ENCODE peak calls at places on chromosomes 16 and 17, in ten cellular contexts. E, K, X, H, N, U, A, S, I and C are unnamed samples.

GRCh38 chr17:58741121-58741625 is 14.5 kb upstream of the PPM1E start:
- DNase-seq in E (peak; percentile 74), K (no peak), X (no peak), H (no peak), N (no peak), U (peak; percentile 86), A (no peak), S (no peak), I (no peak), C (no peak)

GRCh38 chr17:74795327-74796020 is 19.3 kb upstream of the NAT9 start:
- DNase-seq in E (no peak), K (no peak), X (no peak), H (no peak), N (no peak), U (no peak), A (no peak), S (no peak), I (no peak), C (no peak)

GRCh38 chr17:78412403-78412802 is 34.0 kb downstream of the PGS1 start:
- DNase-seq in E (peak; percentile 57), K (no peak), X (peak; percentile 40), H (no peak), N (no peak), U (no peak), A (no peak), S (no peak), I (no peak), C (no peak)

GRCh38 chr16:77376358-77376757 is 58.5 kb downstream of the ADAMTS18 start:
- DNase-seq in E (no peak), K (no peak), X (peak; percentile 36), H (no peak), N (no peak), U (no peak), A (no peak), S (no peak), I (no peak), C (no peak)

GRCh38 chr17:21044971-21045370 is 2.2 kb upstream of the USP22 start:
- DNase-seq in E (no peak), K (no peak), X (no peak), H (no peak), N (no peak), U (no peak), A (no peak), S (no peak), I (no peak), C (no peak)

GRCh38 chr17:528253-528652 is 175.6 kb upstream of the RPH3AL start:
- DNase-seq in E (no peak), K (no peak), X (no peak), H (no peak), N (no peak), U (no peak), A (no peak), S (no peak), I (no peak), C (no peak)

GRCh38 chr16:81003610-81004460 is 2.9 kb downstream of the CMC2 start:
- DNase-seq in E (peak; percentile 49), K (no peak), X (no peak), H (no peak), N (no peak), U (no peak), A (no peak), S (no peak), I (no peak), C (no peak)

GRCh38 chr16:50814043-50814442 is 72.2 kb downstream of the CYLD start:
- DNase-seq in E (no peak), K (no peak), X (no peak), H (no peak), N (no peak), U (no peak), A (no peak), S (no peak), I (no peak), C (no peak)

GRCh38 chr16:56781565-56781964 is 51.6 kb downstream of the NUP93 start:
- DNase-seq in E (no peak), K (no peak), X (no peak), H (no peak), N (no peak), U (no peak), A (no peak), S (no peak), I (no peak), C (no peak)